ENCODE peak calls at places on chromosomes 12 and 14, in four cellular contexts. One of them, this sample, is unnamed.

GRCh38 chr12:49039421-49040363 is 20.9 kb downstream of the KMT2D start:
- DNase-seq in fibroblast of lung: no peak
- DNase-seq in PC-3: no peak
- DNase-seq in HFF-Myc: no peak
- DNase-seq in this sample: no peak

GRCh38 chr14:102948698-102949061 is 26.2 kb downstream of the AMN start:
- DNase-seq in fibroblast of lung: no peak
- DNase-seq in HFF-Myc: no peak
- DNase-seq in PC-3: no peak
- DNase-seq in this sample: no peak

GRCh38 chr14:97177016-97177415 is 379.8 kb downstream of the VRK1 start:
- DNase-seq in PC-3: peak
- DNase-seq in fibroblast of lung: no peak
- DNase-seq in HFF-Myc: no peak
- DNase-seq in this sample: no peak

GRCh38 chr12:70831538-70831937 is 89.0 kb downstream of the PTPRR start:
- DNase-seq in HFF-Myc: no peak
- DNase-seq in PC-3: peak
- DNase-seq in fibroblast of lung: peak
- DNase-seq in this sample: peak

GRCh38 chr14:73850940-73851339 is 691 bp upstream of the PTGR2 start:
- DNase-seq in HFF-Myc: no peak
- DNase-seq in fibroblast of lung: no peak
- DNase-seq in PC-3: peak
- DNase-seq in this sample: peak

GRCh38 chr14:65344011-65344410 is 68.5 kb upstream of the FUT8 start:
- DNase-seq in PC-3: peak
- DNase-seq in fibroblast of lung: no peak
- DNase-seq in HFF-Myc: no peak
- DNase-seq in this sample: no peak

GRCh38 chr12:3461391-3461790 is 29.6 kb upstream of the PRMT8 start:
- DNase-seq in fibroblast of lung: no peak
- DNase-seq in PC-3: no peak
- DNase-seq in HFF-Myc: no peak
- DNase-seq in this sample: no peak

GRCh38 chr12:28068467-28068866 is 95.9 kb upstream of the PTHLH start:
- DNase-seq in HFF-Myc: no peak
- DNase-seq in PC-3: no peak
- DNase-seq in fibroblast of lung: no peak
- DNase-seq in this sample: no peak

GRCh38 chr14:24334431-24335271 is at the start of gene ADCY4:
- DNase-seq in fibroblast of lung: no peak
- DNase-seq in HFF-Myc: no peak
- DNase-seq in PC-3: no peak
- DNase-seq in this sample: no peak

GRCh38 chr12:78759387-78759786 is 105.2 kb upstream of the SYT1 start:
- DNase-seq in PC-3: peak
- DNase-seq in HFF-Myc: peak
- DNase-seq in fibroblast of lung: peak
- DNase-seq in this sample: peak

GRCh38 chr12:50103767-50104321 is at the start of gene GPD1:
- DNase-seq in HFF-Myc: no peak
- DNase-seq in fibroblast of lung: peak
- DNase-seq in PC-3: peak
- DNase-seq in this sample: peak

GRCh38 chr12:51717325-51717925 is 126.4 kb downstream of the SCN8A start:
- DNase-seq in HFF-Myc: no peak
- DNase-seq in PC-3: no peak
- DNase-seq in fibroblast of lung: no peak
- DNase-seq in this sample: no peak

GRCh38 chr14:34243001-34243400 is 219.0 kb downstream of the SPTSSA start:
- DNase-seq in PC-3: no peak
- DNase-seq in HFF-Myc: no peak
- DNase-seq in fibroblast of lung: no peak
- DNase-seq in this sample: no peak

GRCh38 chr12:67797316-67797741 is 148.8 kb downstream of the DYRK2 start:
- DNase-seq in HFF-Myc: no peak
- DNase-seq in fibroblast of lung: peak
- DNase-seq in PC-3: no peak
- DNase-seq in this sample: peak

GRCh38 chr12:29782285-29782820 is 1.4 kb downstream of the TMTC1 start:
- DNase-seq in PC-3: peak
- DNase-seq in fibroblast of lung: peak
- DNase-seq in HFF-Myc: no peak
- DNase-seq in this sample: peak

GRCh38 chr12:122967151-122967550 is 888 bp upstream of the ABCB9 start:
- DNase-seq in PC-3: no peak
- DNase-seq in fibroblast of lung: no peak
- DNase-seq in HFF-Myc: no peak
- DNase-seq in this sample: no peak

GRCh38 chr14:65482769-65483438 is 70.4 kb downstream of the FUT8 start:
- DNase-seq in PC-3: no peak
- DNase-seq in fibroblast of lung: no peak
- DNase-seq in HFF-Myc: no peak
- DNase-seq in this sample: no peak

GRCh38 chr12:104825408-104825807 is 132.7 kb downstream of the SLC41A2 start:
- DNase-seq in HFF-Myc: no peak
- DNase-seq in PC-3: peak
- DNase-seq in fibroblast of lung: peak
- DNase-seq in this sample: peak

GRCh38 chr12:62715086-62715786 is 219.7 kb downstream of the PPM1H start:
- DNase-seq in fibroblast of lung: no peak
- DNase-seq in HFF-Myc: no peak
- DNase-seq in PC-3: no peak
- DNase-seq in this sample: no peak

GRCh38 chr14:33564774-33565630 is 385.9 kb downstream of the EGLN3 start:
- DNase-seq in PC-3: peak
- DNase-seq in fibroblast of lung: no peak
- DNase-seq in HFF-Myc: no peak
- DNase-seq in this sample: peak

GRCh38 chr14:21074398-21075272 is 4.5 kb downstream of the ARHGEF40 start:
- DNase-seq in fibroblast of lung: no peak
- DNase-seq in PC-3: no peak
- DNase-seq in HFF-Myc: no peak
- DNase-seq in this sample: no peak

GRCh38 chr12:26097046-26097878 is 27.6 kb downstream of the BHLHE41 start:
- DNase-seq in fibroblast of lung: peak
- DNase-seq in HFF-Myc: no peak
- DNase-seq in PC-3: peak
- DNase-seq in this sample: peak

GRCh38 chr14:50974118-50974517 is 29.8 kb upstream of the PYGL start:
- DNase-seq in PC-3: no peak
- DNase-seq in HFF-Myc: no peak
- DNase-seq in fibroblast of lung: no peak
- DNase-seq in this sample: no peak

GRCh38 chr12:12718853-12719252 is 1.7 kb downstream of the CDKN1B start:
- DNase-seq in HFF-Myc: no peak
- DNase-seq in PC-3: peak
- DNase-seq in fibroblast of lung: peak
- DNase-seq in this sample: peak

DNA sequence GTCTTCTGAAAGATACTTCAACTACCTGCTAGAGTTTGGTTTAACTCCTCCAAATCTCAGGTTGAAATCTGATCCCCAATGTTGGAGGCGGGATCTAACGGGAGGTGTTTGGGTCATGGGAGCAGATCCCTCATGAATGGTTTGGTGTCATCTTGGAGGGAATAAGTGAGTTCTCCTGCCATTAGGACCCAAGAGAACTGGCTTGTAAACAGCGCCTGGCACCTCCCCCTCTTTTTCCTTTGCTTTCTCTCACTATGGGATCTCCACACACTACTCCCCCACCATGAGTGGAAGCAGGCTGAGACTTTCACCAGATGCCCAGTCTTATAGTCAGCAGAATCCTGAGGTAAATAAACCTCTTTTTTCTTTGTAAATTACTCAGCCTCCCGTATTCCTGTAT is 2.5 kb downstream of the CNIH1 start:
- DNase-seq in HFF-Myc: no peak
- DNase-seq in fibroblast of lung: no peak
- DNase-seq in PC-3: peak
- DNase-seq in this sample: no peak
- H3K4me3 ChIP-seq in HFF-Myc: no peak
- H3K4me3 ChIP-seq in fibroblast of lung: no peak
- H3K4me3 ChIP-seq in PC-3: peak
- H3K4me3 ChIP-seq in this sample: no peak

GRCh38 chr12:16389594-16389993 is 42.1 kb downstream of the MGST1 start:
- DNase-seq in fibroblast of lung: peak
- DNase-seq in PC-3: peak
- DNase-seq in HFF-Myc: peak
- DNase-seq in this sample: peak

GRCh38 chr12:16384732-16385131 is 37.3 kb downstream of the MGST1 start:
- DNase-seq in HFF-Myc: no peak
- DNase-seq in fibroblast of lung: no peak
- DNase-seq in PC-3: no peak
- DNase-seq in this sample: no peak

GRCh38 chr12:16385779-16386646 is 38.6 kb downstream of the MGST1 start:
- DNase-seq in PC-3: peak
- DNase-seq in HFF-Myc: peak
- DNase-seq in fibroblast of lung: peak
- DNase-seq in this sample: peak

GRCh38 chr12:16393126-16393525 is 45.7 kb downstream of the MGST1 start:
- DNase-seq in fibroblast of lung: no peak
- DNase-seq in HFF-Myc: no peak
- DNase-seq in PC-3: no peak
- DNase-seq in this sample: no peak

GRCh38 chr12:16387919-16388318 is 40.5 kb downstream of the MGST1 start:
- DNase-seq in fibroblast of lung: no peak
- DNase-seq in PC-3: no peak
- DNase-seq in HFF-Myc: no peak
- DNase-seq in this sample: no peak
- TF ChIP-seq CTCF in fibroblast of lung: no peak
- TF ChIP-seq CTCF in PC-3: no peak
- TF ChIP-seq CTCF in HFF-Myc: no peak
- TF ChIP-seq CTCF in this sample: no peak

GRCh38 chr14:32330356-32331226 is 1.5 kb downstream of the AKAP6 start:
- DNase-seq in fibroblast of lung: no peak
- DNase-seq in PC-3: no peak
- DNase-seq in HFF-Myc: no peak
- DNase-seq in this sample: no peak
- H3K4me3 ChIP-seq in fibroblast of lung: no peak
- H3K4me3 ChIP-seq in PC-3: no peak
- H3K4me3 ChIP-seq in HFF-Myc: no peak
- H3K4me3 ChIP-seq in this sample: no peak

GRCh38 chr12:54954228-54954627 is 30.3 kb downstream of the TESPA1 start:
- DNase-seq in HFF-Myc: no peak
- DNase-seq in fibroblast of lung: no peak
- DNase-seq in PC-3: no peak
- DNase-seq in this sample: no peak
- TF ChIP-seq CTCF in HFF-Myc: no peak
- TF ChIP-seq CTCF in fibroblast of lung: no peak
- TF ChIP-seq CTCF in PC-3: no peak
- TF ChIP-seq CTCF in this sample: no peak

GRCh38 chr14:22227084-22227483 is 361.9 kb downstream of the DAD1 start:
- DNase-seq in HFF-Myc: no peak
- DNase-seq in fibroblast of lung: no peak
- DNase-seq in PC-3: no peak
- DNase-seq in this sample: no peak
- H3K4me3 ChIP-seq in HFF-Myc: no peak
- H3K4me3 ChIP-seq in fibroblast of lung: no peak
- H3K4me3 ChIP-seq in PC-3: no peak
- H3K4me3 ChIP-seq in this sample: no peak

GRCh38 chr12:60498656-60499055 is 902.8 kb downstream of the SLC16A7 start:
- DNase-seq in HFF-Myc: no peak
- DNase-seq in fibroblast of lung: no peak
- DNase-seq in PC-3: no peak
- DNase-seq in this sample: no peak

GRCh38 chr12:60501124-60501729 is 905.4 kb downstream of the SLC16A7 start:
- DNase-seq in PC-3: peak
- DNase-seq in fibroblast of lung: peak
- DNase-seq in HFF-Myc: no peak
- DNase-seq in this sample: peak
- TF ChIP-seq CTCF in PC-3: peak
- TF ChIP-seq CTCF in fibroblast of lung: no peak
- TF ChIP-seq CTCF in HFF-Myc: no peak
- TF ChIP-seq CTCF in this sample: no peak

DNA sequence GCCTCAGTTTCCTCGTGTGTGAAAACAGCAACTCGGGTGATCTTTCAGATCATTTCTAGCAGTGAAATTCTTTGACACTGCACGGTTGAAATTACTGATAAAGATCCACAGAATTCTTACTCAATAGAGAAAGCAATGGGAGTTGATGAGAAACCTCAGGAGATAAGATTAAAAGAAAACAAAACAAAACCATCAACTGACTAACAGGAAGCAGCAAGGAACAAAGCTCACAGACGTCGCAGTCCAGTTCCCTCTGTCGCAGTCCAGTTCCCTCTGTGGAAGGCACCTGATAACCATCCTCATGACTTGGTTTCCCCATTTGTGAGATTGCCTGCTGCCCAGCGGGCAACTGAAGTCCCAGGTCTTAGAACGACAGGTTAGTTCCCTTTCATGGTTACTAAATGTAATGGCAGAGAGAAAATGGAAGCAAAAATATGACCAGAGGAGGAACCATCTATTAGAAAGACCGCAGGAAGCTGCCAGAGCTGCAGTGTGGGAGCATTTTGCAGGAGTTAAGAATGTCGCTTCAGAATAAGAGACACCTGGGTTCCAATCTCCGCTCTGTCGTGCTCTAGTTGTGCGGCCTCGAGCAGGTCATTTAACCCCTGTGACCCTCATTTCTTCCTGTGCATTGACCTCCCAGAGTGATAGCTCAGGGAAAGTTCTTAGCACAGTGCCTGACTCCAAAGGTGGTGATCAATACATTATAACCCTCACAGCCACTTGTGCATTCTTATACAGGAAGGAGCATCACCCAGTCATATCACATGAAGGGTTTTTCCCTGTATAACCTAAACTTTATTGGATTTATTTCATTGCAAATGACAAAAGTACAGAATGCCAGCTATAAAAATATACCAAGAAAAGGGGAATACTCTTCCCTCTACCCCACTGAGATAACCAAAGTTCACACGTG is 5.1 kb upstream of the MED13L start:
- DNase-seq in HFF-Myc: no peak
- DNase-seq in PC-3: no peak
- DNase-seq in fibroblast of lung: no peak
- DNase-seq in this sample: no peak
- H3K4me3 ChIP-seq in HFF-Myc: no peak
- H3K4me3 ChIP-seq in PC-3: no peak
- H3K4me3 ChIP-seq in fibroblast of lung: no peak
- H3K4me3 ChIP-seq in this sample: no peak